ENCODE peak calls at places on chromosomes 3 and 15, in four cellular contexts. J, G, E and O are unnamed samples.
A peak's percentile ranks its signal among the peaks of the same experiment; 100 is the strongest.

GRCh38 chr15:26294062-26294689 is 431.0 kb upstream of the ATP10A start:
- DNase-seq in G (no peak), E (no peak), J (no peak), O (no peak)

GRCh38 chr15:49199666-49200065 is 29.6 kb downstream of the GALK2 start:
- DNase-seq in G (no peak), E (no peak), J (no peak), O (no peak)

GRCh38 chr3:124878561-124879394 is 8.4 kb downstream of the ITGB5 start:
- DNase-seq in E (no peak), G (no peak), J (peak; percentile 93), O (peak; percentile 77)

GRCh38 chr3:23203651-23204111 is 554 bp downstream of the UBE2E2 start:
- DNase-seq in G (no peak), E (peak; percentile 27), J (no peak), O (no peak)

GRCh38 chr15:83769411-83769960 is 115.6 kb downstream of the ADAMTSL3 start:
- DNase-seq in E (no peak), G (peak; percentile 9), J (no peak), O (no peak)

GRCh38 chr3:12247411-12247810 is 41.5 kb upstream of the PPARG start:
- DNase-seq in G (no peak), J (no peak), E (no peak), O (no peak)

GRCh38 chr15:62886431-62887071 is 156.0 kb upstream of the TPM1 start:
- DNase-seq in E (no peak), G (no peak), J (peak; percentile 97), O (no peak)

GRCh38 chr3:150346956-150347863 is 60.9 kb upstream of the TSC22D2 start:
- DNase-seq in E (no peak), G (no peak), J (no peak), O (no peak)

GRCh38 chr15:66253643-66254363 is at the start of gene MEGF11:
- DNase-seq in G (no peak), E (peak; percentile 74), J (no peak), O (peak; percentile 36)

GRCh38 chr3:156620260-156620659 is 54.1 kb upstream of the TIPARP start:
- DNase-seq in E (no peak), J (peak; percentile 50), G (no peak), O (peak; percentile 82)

GRCh38 chr15:77821188-77821958 is 188.7 kb upstream of the LINGO1 start:
- DNase-seq in J (peak; percentile 24), G (no peak), E (peak; percentile 80), O (peak; percentile 77)

GRCh38 chr3:185188816-185189215 is 36.0 kb upstream of the C3orf70 start:
- DNase-seq in J (no peak), E (no peak), G (no peak), O (no peak)

GRCh38 chr3:113088616-113089015 is 97.8 kb downstream of the GTPBP8 start:
- DNase-seq in J (no peak), G (no peak), E (no peak), O (no peak)

GRCh38 chr3:54870423-54870822 is 57.4 kb downstream of the LRTM1 start:
- DNase-seq in G (no peak), E (peak; percentile 45), J (peak; percentile 14), O (peak; percentile 22)

GRCh38 chr15:88986949-88987589 is 73.9 kb upstream of the MFGE8 start:
- DNase-seq in J (no peak), E (no peak), G (no peak), O (peak; percentile 42)

GRCh38 chr3:191141728-191142127 is 57.3 kb upstream of the OSTN start:
- DNase-seq in J (no peak), G (no peak), E (no peak), O (no peak)

GRCh38 chr3:85808750-85809149 is 850.0 kb downstream of the CADM2 start:
- DNase-seq in J (no peak), E (no peak), G (no peak), O (no peak)

GRCh38 chr15:77031376-77032050 is 36.6 kb downstream of the PSTPIP1 start:
- DNase-seq in E (no peak), G (no peak), J (peak; percentile 49), O (no peak)

GRCh38 chr15:57914350-57915055 is 151.0 kb downstream of the ALDH1A2 start:
- DNase-seq in E (peak; percentile 9), J (no peak), G (no peak), O (no peak)

GRCh38 chr3:152609891-152610290 is 225.0 kb upstream of the P2RY1 start:
- DNase-seq in J (no peak), E (no peak), G (no peak), O (no peak)

GRCh38 chr3:170054204-170054603 is 16.4 kb downstream of the GPR160 start:
- DNase-seq in E (peak; percentile 24), G (no peak), J (no peak), O (peak; percentile 37)

GRCh38 chr3:186909078-186909853 is 21.1 kb upstream of the ST6GAL1 start:
- DNase-seq in G (no peak), J (peak; percentile 37), E (no peak), O (peak; percentile 90)

GRCh38 chr3:61857297-61857696 is 295.9 kb downstream of the PTPRG start:
- DNase-seq in J (no peak), G (no peak), E (no peak), O (no peak)

GRCh38 chr3:177443469-177443868 is 246.2 kb upstream of the TBL1XR1 start:
- DNase-seq in E (no peak), G (no peak), J (peak; percentile 12), O (peak; percentile 34)
- TF ChIP-seq FOXK2 in E (no peak), G (no peak), J (no peak), O (no peak)

GRCh38 chr3:2819571-2819970 is 290.6 kb downstream of the IL5RA start:
- DNase-seq in J (no peak), E (no peak), G (no peak), O (no peak)
- TF ChIP-seq FOXK2 in J (no peak), E (no peak), G (no peak), O (no peak)

GRCh38 chr15:98123297-98123696 is 162.8 kb downstream of the ARRDC4 start:
- DNase-seq in J (no peak), G (no peak), E (no peak), O (no peak)

GRCh38 chr15:98127612-98128011 is 167.1 kb downstream of the ARRDC4 start:
- DNase-seq in G (no peak), E (no peak), J (no peak), O (no peak)

GRCh38 chr15:98123834-98124233 is 163.3 kb downstream of the ARRDC4 start:
- DNase-seq in J (no peak), E (no peak), G (no peak), O (no peak)

GRCh38 chr15:98124576-98124975 is 164.1 kb downstream of the ARRDC4 start:
- DNase-seq in G (no peak), J (no peak), E (no peak), O (no peak)

GRCh38 chr15:98126326-98127090 is 166.0 kb downstream of the ARRDC4 start:
- DNase-seq in E (no peak), G (no peak), J (no peak), O (no peak)
- TF ChIP-seq FOXK2 in E (no peak), G (no peak), J (no peak), O (no peak)

GRCh38 chr15:90219421-90220141 is 14.2 kb downstream of the CIB1 start:
- DNase-seq in J (no peak), G (no peak), E (peak; percentile 81), O (peak; percentile 82)
- TF ChIP-seq FOXK2 in J (no peak), G (no peak), E (no peak), O (no peak)

GRCh38 chr3:37170513-37170912 is 3.9 kb downstream of the LRRFIP2 start:
- DNase-seq in J (no peak), G (no peak), E (no peak), O (no peak)

GRCh38 chr3:37170097-37170496 is 4.3 kb downstream of the LRRFIP2 start:
- DNase-seq in E (no peak), J (peak; percentile 6), G (no peak), O (no peak)

GRCh38 chr3:37173806-37174205 is 576 bp downstream of the LRRFIP2 start:
- DNase-seq in G (no peak), J (no peak), E (no peak), O (no peak)

GRCh38 chr3:37168896-37169295 is 5.5 kb downstream of the LRRFIP2 start:
- DNase-seq in J (no peak), G (no peak), E (no peak), O (no peak)

DNA sequence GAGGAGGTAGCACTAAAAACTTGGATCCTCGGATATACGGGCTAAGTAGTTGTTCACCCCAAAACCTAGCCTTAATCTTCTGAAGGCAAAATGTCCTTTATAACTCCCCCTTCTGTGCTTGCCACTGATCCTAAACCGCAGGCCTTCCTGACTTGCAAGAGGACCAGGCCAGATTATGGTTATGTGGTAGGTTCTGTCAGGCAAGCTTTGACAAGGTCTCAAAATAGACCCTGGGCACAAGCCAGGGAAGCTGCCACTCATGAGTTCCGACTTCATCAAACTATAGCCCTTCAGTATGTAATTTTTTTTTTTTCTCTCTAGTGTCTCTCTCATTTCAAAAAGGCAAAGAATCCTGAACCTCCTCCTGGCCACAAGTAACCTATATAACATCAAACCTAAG is 3.2 kb downstream of the LRRFIP2 start:
- DNase-seq in E (no peak), J (no peak), G (no peak), O (no peak)
- TF ChIP-seq FOXK2 in E (no peak), J (no peak), G (no peak), O (no peak)